ENCODE peak calls at places on chromosomes 11 and 22, in six cellular contexts. G is Panc1; Y is gastrocnemius medialis; H is lung; K is CD8-positive, alpha-beta T cell; Z is left ventricle myocardium inferior. R is an unnamed sample.

GRCh38 chr11:60528934-60529333 is 13.7 kb downstream of the MS4A13 start:
- DNase-seq in Y (no peak), Z (no peak), K (no peak), H (no peak), G (no peak), R (no peak)

GRCh38 chr11:70314730-70315129 is 44.2 kb downstream of the PPFIA1 start:
- DNase-seq in G (no peak), Y (no peak), K (no peak), Z (no peak), H (no peak), R (no peak)

GRCh38 chr11:118893662-118894061 is 10.0 kb downstream of the CXCR5 start:
- DNase-seq in H (no peak), Z (no peak), K (no peak), G (no peak), Y (no peak), R (no peak)

GRCh38 chr22:35230839-35231584 is 26.3 kb upstream of the HMGXB4 start:
- DNase-seq in G (no peak), Z (no peak), Y (no peak), K (no peak), H (no peak), R (no peak)

GRCh38 chr22:39601180-39601535 is 30.6 kb downstream of the CACNA1I start:
- DNase-seq in K (no peak), Z (no peak), Y (no peak), H (no peak), G (no peak), R (no peak)

GRCh38 chr11:19675397-19675796 is 37.2 kb upstream of the NAV2 start:
- DNase-seq in K (no peak), Y (no peak), Z (no peak), H (no peak), G (no peak), R (no peak)

GRCh38 chr11:109851780-109852390 is 241.3 kb upstream of the ZC3H12C start:
- DNase-seq in G (no peak), Y (no peak), Z (no peak), H (no peak), K (no peak), R (no peak)

GRCh38 chr11:26960265-26960664 is 33.6 kb upstream of the FIBIN start:
- DNase-seq in Z (no peak), Y (no peak), K (no peak), H (no peak), G (no peak), R (no peak)

GRCh38 chr11:125171974-125172373 is 7.4 kb downstream of the PKNOX2 start:
- DNase-seq in K (no peak), Z (no peak), Y (no peak), H (no peak), G (no peak), R (no peak)

GRCh38 chr22:40487663-40488249 is 117.4 kb downstream of the SGSM3 start:
- DNase-seq in Z (no peak), K (no peak), G (no peak), H (no peak), Y (no peak), R (no peak)

GRCh38 chr22:47435826-47436225 is 673.4 kb downstream of the TBC1D22A start:
- DNase-seq in Y (no peak), H (no peak), G (no peak), K (no peak), Z (no peak), R (no peak)

GRCh38 chr11:71145368-71145767 is 107.0 kb downstream of the SHANK2 start:
- DNase-seq in Y (no peak), H (no peak), Z (no peak), K (no peak), G (no peak), R (no peak)

GRCh38 chr11:70530010-70530409 is 131.7 kb downstream of the CTTN start:
- DNase-seq in Z (no peak), H (no peak), G (no peak), Y (no peak), K (no peak), R (no peak)

GRCh38 chr11:69481393-69481844 is at the start of gene LINC01488:
- DNase-seq in G (no peak), Y (no peak), K (no peak), H (no peak), Z (peak; percentile 8), R (peak; percentile 5)

GRCh38 chr22:42905702-42906183 is 48.7 kb upstream of the ARFGAP3 start:
- DNase-seq in K (no peak), Z (peak; percentile 74), H (peak; percentile 60), G (no peak), Y (peak; percentile 50), R (peak; percentile 72)

DNA sequence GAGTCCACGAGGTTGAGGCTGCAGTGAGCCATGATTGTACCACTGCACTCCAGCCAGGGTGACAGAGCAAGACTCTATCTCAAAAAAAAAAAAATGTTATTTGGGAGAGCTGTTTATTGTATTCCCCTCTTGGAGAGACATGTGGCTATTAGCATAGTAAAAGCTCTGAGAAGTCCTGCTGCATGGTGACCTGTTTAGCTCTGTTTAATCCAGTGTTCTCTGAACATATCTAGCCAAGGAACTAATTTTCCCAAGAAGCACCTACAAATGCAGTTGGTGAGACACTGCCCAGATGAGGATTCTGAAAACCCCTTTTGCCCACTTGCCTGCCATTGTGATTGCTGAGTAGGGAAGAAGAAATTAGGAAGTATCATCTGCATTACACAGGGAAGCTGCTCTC is 15.6 kb downstream of the TIMP3 start:
- DNase-seq in Y (no peak), H (no peak), K (no peak), G (no peak), Z (no peak), R (no peak)
- H3K4me1 ChIP-seq in Y (peaks cover 51% of the 10 kb centered on the region), H (peaks cover 33% of the 10 kb centered on the region), K (no peaks in the 10 kb centered on the region), G (no peaks in the 10 kb centered on the region), Z (peaks cover 98% of the 10 kb centered on the region), R (peaks cover 35% of the 10 kb centered on the region)

GRCh38 chr11:86736303-86737143 is 63.8 kb upstream of the PRSS23 start:
- DNase-seq in K (no peak), G (peak; percentile 84), H (no peak), Z (no peak), Y (no peak), R (no peak)
- H3K4me3 ChIP-seq in K (no peak overlapping the region), G (no peak overlapping the region), H (no peak overlapping the region), Z (no peak overlapping the region), Y (no peak overlapping the region), R (no peak overlapping the region)

GRCh38 chr11:93761910-93762309 is 20.4 kb downstream of the C11orf54 start:
- DNase-seq in Z (no peak), K (no peak), Y (no peak), G (no peak), H (no peak), R (no peak)
- H3K36me3 ChIP-seq in Z (peaks cover 85% of the 10 kb centered on the region), K (peaks cover 16% of the 10 kb centered on the region), Y (peaks cover 3% of the 10 kb centered on the region), G (peaks cover 9% of the 10 kb centered on the region), H (peaks cover 25% of the 10 kb centered on the region), R (peaks cover 96% of the 10 kb centered on the region)

DNA sequence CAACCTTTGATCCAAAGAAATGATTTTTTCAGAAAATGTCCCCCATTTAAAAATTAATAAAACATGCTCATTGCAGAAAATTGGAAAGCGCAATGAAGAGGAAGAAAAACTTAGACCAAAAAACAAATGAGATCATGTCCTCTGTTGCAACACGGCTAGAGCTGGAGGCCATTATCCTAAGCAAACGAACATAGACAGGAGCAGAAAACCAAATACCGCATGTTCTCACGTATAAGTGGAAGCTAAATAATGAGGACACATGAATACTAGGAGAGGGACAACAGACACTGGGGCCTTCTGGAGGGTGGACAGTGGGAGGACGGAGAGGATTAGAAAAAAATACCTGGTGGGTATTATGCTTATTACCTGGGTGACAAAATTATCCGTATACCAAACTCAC is 39.0 kb downstream of the CYTH4 start:
- DNase-seq in H (no peak), G (no peak), Z (no peak), Y (no peak), K (no peak), R (no peak)
- H3K4me1 ChIP-seq in H (no peaks in the 10 kb centered on the region), G (peaks cover 10% of the 10 kb centered on the region), Z (peaks cover 6% of the 10 kb centered on the region), Y (no peaks in the 10 kb centered on the region), K (peaks cover 24% of the 10 kb centered on the region), R (no peaks in the 10 kb centered on the region)

GRCh38 chr11:61956191-61957027 is 6.3 kb downstream of the BEST1 start:
- DNase-seq in G (no peak), Y (no peak), K (no peak), Z (no peak), H (no peak), R (no peak)
- H3K4me3 ChIP-seq in G (no peak overlapping the region), Y (peak overlapping the region; percentile 50), K (no peak overlapping the region), Z (peak overlapping the region; percentile 63), H (no peak overlapping the region), R (no peak overlapping the region)

GRCh38 chr22:23268877-23269276 is 88.6 kb downstream of the BCR start:
- DNase-seq in H (no peak), G (no peak), K (no peak), Y (no peak), Z (no peak), R (no peak)
- H3K36me3 ChIP-seq in H (peaks cover 50% of the 10 kb centered on the region), G (no peaks in the 10 kb centered on the region), K (peaks cover 31% of the 10 kb centered on the region), Y (no peaks in the 10 kb centered on the region), Z (peaks cover 65% of the 10 kb centered on the region), R (no peaks in the 10 kb centered on the region)

DNA sequence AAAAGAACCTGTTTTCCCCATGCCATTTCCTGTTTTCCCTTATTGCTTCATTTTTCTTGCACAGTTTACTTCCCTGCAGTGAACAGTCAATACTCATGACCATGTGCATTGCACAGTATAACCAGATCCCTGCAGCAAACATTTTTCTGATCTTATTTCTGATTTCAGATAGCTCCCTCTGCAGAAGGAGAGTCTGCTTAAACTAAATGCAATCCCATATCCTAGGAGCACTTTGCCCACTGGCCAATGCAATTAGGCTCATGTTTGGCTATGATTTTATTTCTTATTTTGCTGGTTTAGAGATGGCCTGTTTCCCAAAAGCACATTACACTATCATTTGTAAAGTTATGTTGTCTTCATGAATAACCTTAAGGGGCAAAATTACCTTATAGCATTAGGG is 96.7 kb upstream of the CD44 start:
- DNase-seq in K (no peak), Y (no peak), Z (no peak), G (no peak), H (no peak), R (no peak)
- H3K4me1 ChIP-seq in K (peaks cover 44% of the 10 kb centered on the region), Y (peaks cover 30% of the 10 kb centered on the region), Z (peaks cover 15% of the 10 kb centered on the region), G (peaks cover 35% of the 10 kb centered on the region), H (no peaks in the 10 kb centered on the region), R (peaks cover 39% of the 10 kb centered on the region)

GRCh38 chr11:116062129-116062525 is 557.9 kb upstream of the CADM1 start:
- DNase-seq in G (no peak), Y (no peak), H (no peak), Z (no peak), K (no peak), R (no peak)
- H3K4me3 ChIP-seq in G (no peak overlapping the region), Y (no peak overlapping the region), H (no peak overlapping the region), Z (no peak overlapping the region), K (no peak overlapping the region), R (no peak overlapping the region)